ENCODE peak calls at places on chromosomes 7 and 10, in five cellular contexts. Q is CD4-positive, alpha-beta T cell; T is left colon; W is substantia nigra; M is stimulated activated CD4-positive, alpha-beta T cell treated with anti-CD3 and anti-CD28 coated beads, Interleukin-12 subunit alpha, Interleukin-12 subunit beta, amount 100 ng/mL, for 4 hours. O is an unnamed sample.

GRCh38 chr7:43588477-43589132 is 5.7 kb downstream of the STK17A start:
- DNase-seq in Q (no peak), T (no peak), W (no peak), M (no peak), O (no peak)

GRCh38 chr10:44261296-44261695 is 123.6 kb downstream of the CXCL12 start:
- DNase-seq in Q (no peak), T (no peak), W (no peak), M (no peak), O (no peak)

GRCh38 chr7:94315011-94315410 is 79.7 kb upstream of the COL1A2 start:
- DNase-seq in Q (no peak), T (no peak), W (no peak), M (no peak), O (no peak)

GRCh38 chr7:145718129-145718528 is 398.5 kb upstream of the CNTNAP2 start:
- DNase-seq in Q (no peak), T (no peak), W (no peak), M (no peak), O (no peak)

GRCh38 chr10:117259279-117259678 is 18.4 kb downstream of the SLC18A2 start:
- DNase-seq in Q (no peak), T (no peak), W (no peak), M (no peak), O (no peak)

GRCh38 chr10:81040947-81041346 is 503.2 kb downstream of the SH2D4B start:
- DNase-seq in Q (no peak), T (no peak), W (no peak), M (no peak), O (no peak)

GRCh38 chr7:10708447-10708846 is 265.2 kb upstream of the PHF14 start:
- DNase-seq in Q (no peak), T (no peak), W (no peak), M (no peak), O (no peak)

GRCh38 chr7:117777335-117778150 is 95.7 kb downstream of the CTTNBP2 start:
- DNase-seq in Q (no peak), T (peak; percentile 25), W (no peak), M (no peak), O (peak; percentile 1)